ENCODE peak calls at places on chromosomes 2 and 18, in four cellular contexts. E is ovary, W is bronchial epithelial cell, R is GM12865. G is an unnamed sample.

GRCh38 chr2:223048519-223048918 is 3.5 kb upstream of the KCNE4 start:
- DNase-seq in E (no peak), W (no peak), R (peak; percentile 23), G (no peak)

GRCh38 chr18:47075098-47075883 is 39.9 kb upstream of the ELOA2 start:
- DNase-seq in E (no peak), W (peak; percentile 68), R (no peak), G (peak; percentile 77)

GRCh38 chr2:48050711-48051110 is 144.4 kb upstream of the FBXO11 start:
- DNase-seq in E (no peak), W (no peak), R (no peak), G (no peak)

GRCh38 chr2:8539743-8540551 is 141.9 kb upstream of the ID2 start:
- DNase-seq in E (no peak), W (peak; percentile 38), R (no peak), G (peak; percentile 52)

GRCh38 chr2:148515976-148516375 is 128.6 kb upstream of the EPC2 start:
- DNase-seq in E (no peak), W (no peak), R (no peak), G (no peak)

GRCh38 chr18:22377769-22378168 is 39.9 kb downstream of the CTAGE1 start:
- DNase-seq in E (no peak), W (no peak), R (no peak), G (no peak)

GRCh38 chr18:3186678-3187658 is 32.8 kb downstream of the MYOM1 start:
- DNase-seq in E (no peak), W (peak; percentile 12), R (no peak), G (no peak)

GRCh38 chr2:121360566-121361300 is 75.7 kb upstream of the TFCP2L1 start:
- DNase-seq in E (no peak), W (peak; percentile 93), R (no peak), G (peak; percentile 90)

GRCh38 chr2:215540646-215541045 is 104.8 kb upstream of the FN1 start:
- DNase-seq in E (no peak), W (peak; percentile 95), R (no peak), G (peak; percentile 79)

GRCh38 chr2:203404996-203405395 is 76.8 kb downstream of the ABI2 start:
- DNase-seq in E (no peak), W (no peak), R (no peak), G (no peak)

GRCh38 chr18:21502661-21503060 is 97.8 kb downstream of the ESCO1 start:
- DNase-seq in E (no peak), W (no peak), R (no peak), G (no peak)

GRCh38 chr2:181954538-181954883 is 31.1 kb upstream of the PPP1R1C start:
- DNase-seq in E (no peak), W (no peak), R (no peak), G (no peak)

GRCh38 chr2:100857915-100858314 is 38.0 kb downstream of the NPAS2 start:
- DNase-seq in E (no peak), W (peak; percentile 62), R (no peak), G (peak; percentile 51)

GRCh38 chr2:142241016-142241415 is 110.2 kb upstream of the LRP1B start:
- DNase-seq in E (no peak), W (peak; percentile 57), R (no peak), G (peak; percentile 55)

GRCh38 chr2:155600296-155600695 is 732.2 kb downstream of the NR4A2 start:
- DNase-seq in E (no peak), W (no peak), R (no peak), G (no peak)

GRCh38 chr18:48440924-48441323 is 31.7 kb upstream of the ZBTB7C start:
- DNase-seq in E (no peak), W (no peak), R (no peak), G (no peak)

GRCh38 chr2:48870503-48870902 is 115.0 kb upstream of the LHCGR start:
- DNase-seq in E (no peak), W (no peak), R (no peak), G (no peak)

GRCh38 chr2:85737481-85737880 is 16.3 kb upstream of the ATOH8 start:
- DNase-seq in E (peak; percentile 76), W (peak; percentile 73), R (no peak), G (peak; percentile 65)

GRCh38 chr18:11488175-11488574 is 121.2 kb upstream of the SLC35G4 start:
- DNase-seq in E (no peak), W (peak; percentile 59), R (no peak), G (peak; percentile 21)

GRCh38 chr2:75579186-75579585 is 18.4 kb upstream of the EVA1A start:
- DNase-seq in E (no peak), W (no peak), R (no peak), G (no peak)

GRCh38 chr2:151192681-151193080 is 69.0 kb downstream of the RBM43 start:
- DNase-seq in E (no peak), W (no peak), R (no peak), G (no peak)

GRCh38 chr2:15665943-15666460 is 74.3 kb downstream of the DDX1 start:
- DNase-seq in E (no peak), W (no peak), R (no peak), G (no peak)

GRCh38 chr2:1987379-1987778 is 243.1 kb upstream of the PXDN start:
- DNase-seq in E (no peak), W (no peak), R (no peak), G (no peak)

GRCh38 chr2:158413581-158413980 is 43.0 kb downstream of the CCDC148 start:
- DNase-seq in E (no peak), W (no peak), R (no peak), G (no peak)

GRCh38 chr18:68083131-68083530 is 566.6 kb upstream of the DSEL start:
- DNase-seq in E (no peak), W (no peak), R (no peak), G (peak; percentile 5)

GRCh38 chr2:100610381-100610831 is 47.6 kb downstream of the PDCL3 start:
- DNase-seq in E (peak; percentile 74), W (peak; percentile 22), R (peak; percentile 56), G (peak; percentile 52)

GRCh38 chr2:62527478-62528210 is 21.6 kb upstream of the TMEM17 start:
- DNase-seq in E (no peak), W (no peak), R (no peak), G (no peak)

GRCh38 chr2:48755473-48755872 is at the start of gene LHCGR:
- DNase-seq in E (peak; percentile 49), W (no peak), R (no peak), G (peak; percentile 9)

GRCh38 chr2:224712346-224712745 is 3.8 kb downstream of the CCDC195 start:
- DNase-seq in E (no peak), W (no peak), R (no peak), G (no peak)

GRCh38 chr2:42906557-42907380 is 114.4 kb upstream of the HAAO start:
- DNase-seq in E (peak; percentile 82), W (no peak), R (peak; percentile 12), G (no peak)

GRCh38 chr2:121279476-121279875 is 5.5 kb downstream of the TFCP2L1 start:
- DNase-seq in E (no peak), W (no peak), R (no peak), G (no peak)

GRCh38 chr2:136006658-136007057 is 21.2 kb upstream of the DARS1 start:
- DNase-seq in E (no peak), W (peak; percentile 19), R (no peak), G (no peak)

GRCh38 chr18:41395695-41396094 is 559.3 kb upstream of the PIK3C3 start:
- DNase-seq in E (no peak), W (peak; percentile 32), R (no peak), G (peak; percentile 28)
- TF ChIP-seq CTCF in E (no peak), W (no peak), R (no peak), G (peak; percentile 4)

DNA sequence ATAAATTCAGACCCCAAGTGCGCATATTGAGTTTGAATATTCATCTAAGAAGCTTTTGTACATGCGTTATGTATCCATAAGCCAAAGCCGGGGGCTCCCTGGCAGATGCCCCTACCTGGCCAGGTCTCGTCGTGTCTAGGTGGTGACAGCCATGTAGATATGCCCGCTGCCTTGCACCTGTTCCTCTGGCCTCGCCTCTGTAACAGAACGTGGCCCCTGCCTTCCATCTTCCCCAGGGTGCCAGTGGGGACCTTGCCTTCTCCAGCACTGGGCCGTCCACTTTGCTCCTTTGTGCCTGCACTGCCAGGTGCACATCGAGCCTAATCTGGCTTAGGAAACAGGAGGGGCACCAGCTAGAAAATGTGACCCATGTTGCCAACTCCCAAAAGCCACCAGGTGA is 198.2 kb downstream of the AGAP1 start:
- DNase-seq in E (no peak), W (no peak), R (no peak), G (no peak)
- H3K4me3 ChIP-seq in E (no peak overlapping the region), W (no peak overlapping the region), R (no peak overlapping the region), G (no peak overlapping the region)

DNA sequence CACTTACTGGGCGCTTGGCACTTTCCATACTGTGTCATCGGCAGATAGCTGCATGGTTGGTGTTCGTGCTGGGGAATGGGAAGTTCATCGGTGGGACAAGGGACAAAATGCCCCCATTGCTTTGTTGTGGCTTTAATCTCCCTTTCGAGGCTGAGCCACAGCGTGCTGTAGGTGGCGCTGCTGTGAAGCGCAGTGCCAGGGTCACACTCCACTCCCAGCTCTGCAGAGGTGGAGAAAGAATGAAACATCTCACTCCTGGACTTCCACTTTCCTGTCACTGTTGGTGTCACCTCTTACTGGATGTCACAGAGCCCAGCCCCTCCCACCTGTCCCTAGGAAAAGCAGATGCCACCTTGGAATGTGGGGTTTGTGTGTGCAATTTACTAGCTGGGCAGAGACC is 8.7 kb downstream of the TYMS start:
- DNase-seq in E (no peak), W (no peak), R (no peak), G (no peak)
- TF ChIP-seq CTCF in E (no peak), W (peak; percentile 32), R (peak; percentile 17), G (no peak)

GRCh38 chr18:9017170-9017899 is 85.2 kb upstream of the NDUFV2 start:
- DNase-seq in E (peak; percentile 76), W (peak; percentile 89), R (peak; percentile 82), G (peak; percentile 96)
- H3K4me3 ChIP-seq in E (peak overlapping the region; percentile 14), W (no peak overlapping the region), R (peak overlapping the region; percentile 47), G (peak overlapping the region; percentile 11)

GRCh38 chr18:41771971-41772370 is 183.1 kb upstream of the PIK3C3 start:
- DNase-seq in E (no peak), W (no peak), R (no peak), G (peak; percentile 42)

GRCh38 chr18:41763361-41763760 is 191.7 kb upstream of the PIK3C3 start:
- DNase-seq in E (no peak), W (no peak), R (no peak), G (no peak)

DNA sequence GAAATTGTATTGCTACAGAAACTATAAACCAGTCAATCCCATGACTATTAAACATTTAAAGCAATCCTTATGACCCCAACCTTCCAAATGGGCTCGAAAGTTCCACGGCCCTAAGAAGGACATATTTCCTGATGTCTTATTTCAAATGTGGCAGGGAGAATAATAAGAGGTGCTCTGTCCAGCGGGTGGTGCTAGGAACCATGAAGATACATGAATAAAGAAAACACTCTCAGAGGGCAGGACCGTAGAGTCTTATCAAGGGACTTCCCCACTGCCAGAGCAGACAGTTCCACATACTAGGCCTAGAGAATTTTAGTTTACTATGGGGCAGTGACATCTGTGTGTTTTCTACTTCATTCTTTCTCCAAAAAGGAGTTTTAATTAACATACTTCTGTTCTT is 187.1 kb upstream of the PIK3C3 start:
- DNase-seq in E (no peak), W (peak; percentile 67), R (peak; percentile 5), G (peak; percentile 82)
- TF ChIP-seq CTCF in E (no peak), W (peak; percentile 32), R (no peak), G (peak; percentile 60)

GRCh38 chr2:69031466-69031865 is 18.5 kb downstream of the ANTXR1 start:
- DNase-seq in E (no peak), W (no peak), R (no peak), G (no peak)

GRCh38 chr2:69034845-69035244 is 21.9 kb downstream of the ANTXR1 start:
- DNase-seq in E (no peak), W (peak; percentile 75), R (no peak), G (peak; percentile 59)

GRCh38 chr2:69033427-69034095 is 20.6 kb downstream of the ANTXR1 start:
- DNase-seq in E (no peak), W (no peak), R (no peak), G (no peak)

GRCh38 chr2:69032336-69032735 is 19.4 kb downstream of the ANTXR1 start:
- DNase-seq in E (no peak), W (no peak), R (no peak), G (no peak)

GRCh38 chr2:69034122-69034521 is 21.1 kb downstream of the ANTXR1 start:
- DNase-seq in E (no peak), W (no peak), R (no peak), G (no peak)
- H3K4me3 ChIP-seq in E (no peak overlapping the region), W (no peak overlapping the region), R (no peak overlapping the region), G (no peak overlapping the region)